ENCODE peak calls at places on chromosomes 6 and 20, in six cellular contexts. S is esophagus muscularis mucosa, T is HCT116, A is uterus, U is upper lobe of right lung, X is pancreas. N is an unnamed sample. For H3K4me1, the result is how much of the 10 kb centered on the place peaks cover.

GRCh38 chr6:148235446-148235845 is 107.2 kb upstream of the SASH1 start:
- DNase-seq in S (peak), T (no peak), A (no peak), X (no peak), U (no peak), N (no peak)

GRCh38 chr20:13432126-13432525 is 206.6 kb downstream of the TASP1 start:
- DNase-seq in A (no peak), T (no peak), U (no peak), S (no peak), X (no peak), N (no peak)

GRCh38 chr20:5559937-5560336 is 190.3 kb upstream of the SHLD1 start:
- DNase-seq in A (no peak), T (no peak), S (no peak), U (no peak), X (no peak), N (no peak)

GRCh38 chr6:81759782-81760181 is 7.3 kb upstream of the TENT5A start:
- DNase-seq in U (no peak), X (no peak), T (no peak), S (no peak), A (no peak), N (no peak)

GRCh38 chr6:111254779-111255166 is 167.5 kb downstream of the SLC16A10 start:
- DNase-seq in S (no peak), A (no peak), X (no peak), T (no peak), U (no peak), N (no peak)

GRCh38 chr6:153032255-153032882 is 29.9 kb upstream of the MTRF1L start:
- DNase-seq in U (no peak), T (peak), X (no peak), A (no peak), S (no peak), N (no peak)

GRCh38 chr20:43916073-43916874 is 1.6 kb downstream of the TOX2 start:
- DNase-seq in U (no peak), A (no peak), T (no peak), X (no peak), S (no peak), N (no peak)

GRCh38 chr6:90663106-90663505 is 76.2 kb upstream of the MAP3K7 start:
- DNase-seq in X (no peak), S (no peak), U (no peak), A (no peak), T (no peak), N (no peak)

GRCh38 chr6:131682427-131682826 is 18.8 kb downstream of the OR2A4 start:
- DNase-seq in T (no peak), X (no peak), S (no peak), A (no peak), U (no peak), N (no peak)

GRCh38 chr6:15252205-15252604 is 6.3 kb downstream of the JARID2 start:
- DNase-seq in X (no peak), T (no peak), U (no peak), A (no peak), S (no peak), N (no peak)

GRCh38 chr20:43590036-43590391 is 723 bp upstream of the IFT52 start:
- DNase-seq in S (no peak), U (no peak), X (no peak), A (peak), T (no peak), N (no peak)

GRCh38 chr6:44217332-44218143 is 812 bp downstream of the MYMX start:
- DNase-seq in A (no peak), U (peak), S (no peak), X (peak), T (no peak), N (no peak)

GRCh38 chr20:32674362-32674789 is 635 bp upstream of the C20orf203 start:
- DNase-seq in A (no peak), S (no peak), X (peak), T (peak), U (no peak), N (no peak)

GRCh38 chr6:159305159-159305558 is 136.0 kb downstream of the FNDC1 start:
- DNase-seq in A (no peak), U (no peak), S (no peak), X (no peak), T (no peak), N (no peak)

GRCh38 chr6:95280690-95281273 is 296.6 kb upstream of the MANEA start:
- DNase-seq in X (no peak), T (peak), S (no peak), A (no peak), U (no peak), N (no peak)

GRCh38 chr6:135936606-135937005 is 85.1 kb downstream of the PDE7B start:
- DNase-seq in T (no peak), U (no peak), X (no peak), S (no peak), A (no peak), N (no peak)

GRCh38 chr20:43947316-43947710 is 32.7 kb downstream of the TOX2 start:
- DNase-seq in T (no peak), A (no peak), S (no peak), X (no peak), U (no peak), N (no peak)

GRCh38 chr20:50240092-50240491 is 49.5 kb downstream of the CEBPB start:
- DNase-seq in A (no peak), U (no peak), T (no peak), X (no peak), S (no peak), N (no peak)

GRCh38 chr6:130161627-130162404 is 60.9 kb downstream of the SAMD3 start:
- DNase-seq in U (no peak), X (no peak), A (no peak), S (no peak), T (no peak), N (no peak)

GRCh38 chr6:111499269-111499793 is 16.3 kb upstream of the REV3L start:
- DNase-seq in A (no peak), T (no peak), X (no peak), U (no peak), S (no peak), N (no peak)

GRCh38 chr20:32580608-32580969 is 4.5 kb downstream of the NOL4L start:
- DNase-seq in A (no peak), S (no peak), T (no peak), U (no peak), X (no peak), N (no peak)

GRCh38 chr6:30681696-30682180 is 4.7 kb downstream of the PPP1R18 start:
- DNase-seq in T (no peak), U (no peak), X (no peak), A (no peak), S (no peak), N (no peak)

GRCh38 chr20:38770970-38771369 is 22.7 kb downstream of the ACTR5 start:
- DNase-seq in T (no peak), X (no peak), A (no peak), S (no peak), U (no peak), N (no peak)

GRCh38 chr6:42338573-42339218 is 113.0 kb downstream of the TRERF1 start:
- DNase-seq in U (no peak), X (no peak), A (no peak), S (no peak), T (peak), N (no peak)

GRCh38 chr20:15890358-15890982 is 682.8 kb downstream of the KIF16B start:
- DNase-seq in U (no peak), S (no peak), A (no peak), T (no peak), X (no peak), N (no peak)

GRCh38 chr6:39929733-39930461 is 4.4 kb downstream of the MOCS1 start:
- DNase-seq in T (no peak), X (no peak), U (no peak), S (no peak), A (no peak), N (no peak)

GRCh38 chr6:152110878-152111820 is 303.7 kb downstream of the ESR1 start:
- DNase-seq in A (no peak), T (no peak), S (peak), X (no peak), U (no peak), N (no peak)

GRCh38 chr20:57326667-57327455 is 2.7 kb upstream of the SPO11 start:
- DNase-seq in T (peak), S (peak), A (no peak), U (no peak), X (no peak), N (no peak)

GRCh38 chr6:134041093-134041492 is 11.3 kb downstream of the SLC2A12 start:
- DNase-seq in A (no peak), T (peak), X (no peak), S (no peak), U (no peak), N (no peak)

GRCh38 chr6:11585426-11586016 is 48.0 kb downstream of the TMEM170B start:
- DNase-seq in X (no peak), S (no peak), A (no peak), T (peak), U (no peak), N (no peak)

GRCh38 chr6:160995271-160995670 is 3.7 kb downstream of the MAP3K4 start:
- DNase-seq in T (no peak), A (no peak), S (peak), X (no peak), U (no peak), N (no peak)

DNA sequence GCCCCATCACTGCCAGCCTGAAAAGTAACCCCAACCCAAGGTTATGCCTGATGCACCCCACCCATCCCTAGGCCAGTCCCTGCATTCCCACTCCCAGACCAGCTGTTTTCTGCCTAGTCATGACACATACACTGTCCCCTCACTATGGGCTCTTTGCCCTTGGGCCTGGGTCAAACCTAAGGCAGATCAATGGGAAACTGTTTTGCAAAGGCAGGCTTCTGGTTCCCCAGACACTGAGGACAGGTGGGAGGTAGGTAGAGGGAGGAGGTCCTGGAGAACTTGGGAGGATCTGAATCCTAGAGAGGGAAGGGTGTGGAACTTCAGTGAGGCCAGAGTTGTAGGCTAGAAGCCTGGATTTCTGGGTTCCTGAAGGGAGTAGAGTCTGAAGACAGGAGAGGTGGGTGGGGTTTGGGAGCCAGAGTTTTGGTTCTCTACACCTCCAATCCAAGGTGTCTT is 2.1 kb downstream of the CLIC1 start:
- DNase-seq in A (no peak), U (no peak), T (no peak), X (no peak), S (no peak), N (no peak)
- H3K4me3 ChIP-seq in A (peak), U (peak), T (peak), X (peak), S (peak), N (peak)

GRCh38 chr20:58569211-58570125 is 54.3 kb upstream of the APCDD1L start:
- DNase-seq in U (no peak), S (no peak), A (no peak), T (no peak), X (peak), N (no peak)

GRCh38 chr20:58567437-58567836 is 52.2 kb upstream of the APCDD1L start:
- DNase-seq in S (no peak), X (no peak), U (no peak), T (no peak), A (no peak), N (no peak)

GRCh38 chr20:58570181-58570859 is 55.1 kb upstream of the APCDD1L start:
- DNase-seq in U (no peak), S (no peak), A (no peak), T (no peak), X (peak), N (no peak)

GRCh38 chr20:58566981-58567380 is 51.8 kb upstream of the APCDD1L start:
- DNase-seq in A (no peak), U (no peak), S (no peak), X (no peak), T (no peak), N (no peak)

DNA sequence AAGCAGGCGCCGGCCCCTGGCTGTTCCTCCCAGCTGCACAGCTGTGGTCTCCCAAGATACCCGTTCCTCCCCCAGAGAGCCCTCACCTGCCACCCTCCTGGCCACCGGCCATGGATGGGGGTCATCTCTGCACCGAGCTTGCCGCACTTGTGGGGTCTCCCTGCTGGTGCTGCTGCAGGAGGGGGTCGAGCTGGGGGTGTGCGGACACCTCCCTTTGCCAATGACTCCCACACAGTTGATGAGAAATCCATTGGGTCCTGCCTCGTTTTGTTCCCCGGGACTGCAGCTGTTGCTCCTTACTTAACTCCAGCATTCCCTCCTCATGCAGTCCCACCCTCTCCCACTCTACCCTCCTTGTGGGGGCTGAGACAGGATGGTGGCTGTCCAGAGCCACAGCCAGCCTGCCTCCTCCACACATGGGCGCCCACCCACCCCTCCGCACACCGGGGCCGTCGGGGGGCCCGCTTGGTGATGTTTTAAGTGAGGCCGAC is 53.3 kb upstream of the APCDD1L start:
- DNase-seq in A (no peak), T (no peak), U (no peak), X (no peak), S (no peak), N (no peak)
- H3K4me1 ChIP-seq in A (under half), T (under half), U (under half), X (under half), S (under half), N (under half)

GRCh38 chr6:26187292-26187691 is 100.1 kb downstream of the HFE start:
- DNase-seq in X (no peak), A (no peak), U (no peak), T (no peak), S (no peak), N (no peak)
- H3K4me3 ChIP-seq in X (no peak), A (no peak), U (no peak), T (no peak), S (no peak), N (no peak)

DNA sequence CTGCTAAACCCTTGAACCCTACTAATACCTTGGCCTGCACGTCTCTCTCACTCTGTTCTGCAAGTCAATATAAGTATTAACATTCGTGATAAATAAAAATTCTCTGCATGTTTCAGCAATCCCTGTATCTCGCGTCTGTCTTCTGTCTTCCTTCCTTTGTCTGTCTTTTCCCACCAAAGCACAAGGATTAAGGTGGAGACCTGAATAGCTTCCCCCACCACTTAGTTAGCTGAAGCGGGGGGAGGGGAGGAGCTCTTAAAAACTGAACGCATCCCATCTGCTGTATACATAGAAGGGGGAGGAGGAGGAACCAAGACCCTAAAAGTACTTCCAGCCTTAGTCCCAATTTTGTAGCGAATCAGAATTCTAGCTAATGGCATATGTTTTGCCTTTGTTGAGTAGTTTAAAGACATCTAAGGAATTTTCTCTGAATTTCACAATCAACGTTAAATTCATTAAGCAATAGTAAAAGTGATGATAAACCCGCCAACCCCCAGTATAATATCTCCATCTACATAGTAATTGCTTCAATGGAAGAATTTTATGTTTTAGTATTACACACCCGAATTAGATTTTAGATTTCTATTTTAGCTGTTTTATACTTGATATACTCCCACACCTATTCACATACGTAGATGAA is 47.9 kb downstream of the GNAS start:
- DNase-seq in T (no peak), U (no peak), X (no peak), S (no peak), A (no peak), N (no peak)
- H3K4me1 ChIP-seq in T (under half), U (under half), X (under half), S (half or more), A (under half), N (half or more)

GRCh38 chr20:34311118-34312023 is 8.2 kb upstream of the AHCY start:
- DNase-seq in S (no peak), T (no peak), X (peak), A (no peak), U (no peak), N (no peak)
- H3K4me3 ChIP-seq in S (peak), T (no peak), X (peak), A (peak), U (no peak), N (peak)

GRCh38 chr6:35047265-35048011 is 93.7 kb downstream of the TCP11 start:
- DNase-seq in A (no peak), U (no peak), S (no peak), X (no peak), T (no peak), N (no peak)

GRCh38 chr6:35046862-35047261 is 94.3 kb downstream of the TCP11 start:
- DNase-seq in X (no peak), U (no peak), S (no peak), A (no peak), T (no peak), N (no peak)

GRCh38 chr6:35044771-35045275 is 96.3 kb downstream of the TCP11 start:
- DNase-seq in S (no peak), U (no peak), T (no peak), A (peak), X (no peak), N (no peak)

GRCh38 chr6:35044145-35044745 is 96.9 kb downstream of the TCP11 start:
- DNase-seq in X (no peak), S (no peak), T (no peak), U (no peak), A (no peak), N (peak)

DNA sequence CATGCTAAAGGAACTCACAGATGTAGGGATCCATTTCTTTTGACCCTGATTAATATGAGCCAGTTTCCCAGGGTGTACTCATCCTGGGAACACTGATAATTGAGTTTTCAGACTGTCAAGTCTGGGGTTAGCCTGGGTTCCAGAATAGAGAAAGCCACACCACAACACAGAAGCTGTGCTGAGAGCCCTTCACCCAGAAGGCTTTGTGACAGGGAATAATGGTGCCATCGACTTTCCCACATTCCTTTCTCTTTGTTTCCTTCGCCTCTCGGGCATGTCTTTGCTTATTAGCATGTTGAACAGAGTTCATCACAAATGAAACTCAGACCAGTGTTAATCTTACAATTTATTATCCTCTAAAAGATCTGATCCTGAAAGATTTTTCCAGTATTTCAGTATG is 95.0 kb downstream of the TCP11 start:
- DNase-seq in T (no peak), U (no peak), S (no peak), X (no peak), A (no peak), N (no peak)
- H3K4me1 ChIP-seq in T (under half), U (half or more), S (half or more), X (under half), A (under half), N (half or more)

DNA sequence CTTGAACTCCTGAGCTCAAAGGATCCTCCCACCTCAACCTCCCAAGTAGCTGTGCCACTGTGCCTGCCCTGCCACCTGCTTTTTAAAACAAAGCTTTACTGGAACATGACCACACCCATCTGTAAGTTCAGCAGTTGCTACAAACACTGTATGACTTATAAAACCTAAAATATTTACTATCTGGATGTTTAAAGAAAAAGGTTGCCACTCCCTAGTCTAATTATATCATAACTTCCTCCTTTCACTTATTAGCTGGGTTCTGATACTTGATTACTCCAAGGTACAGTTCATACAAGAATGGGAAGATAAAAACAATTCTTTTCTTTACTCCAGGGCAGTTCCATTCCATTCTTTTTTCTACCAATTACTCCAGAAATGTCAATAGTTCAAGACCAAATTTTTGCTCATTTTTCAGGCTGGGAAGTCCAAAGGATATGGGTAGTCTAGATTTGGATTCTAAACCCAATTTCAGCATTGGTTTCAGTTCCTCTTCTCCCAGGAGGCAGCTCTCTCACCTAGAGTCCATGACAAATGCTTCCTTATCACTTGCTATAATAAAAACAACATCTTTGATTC is 63.1 kb downstream of the SEC63 start:
- DNase-seq in X (no peak), T (no peak), A (no peak), S (no peak), U (no peak), N (no peak)
- H3K4me3 ChIP-seq in X (no peak), T (no peak), A (no peak), S (no peak), U (no peak), N (no peak)

GRCh38 chr6:6682225-6682624 is 93.7 kb downstream of the LY86 start:
- DNase-seq in T (no peak), U (no peak), S (no peak), X (no peak), A (no peak), N (no peak)
- H3K4me1 ChIP-seq in T (under half), U (under half), S (under half), X (under half), A (under half), N (half or more)

GRCh38 chr6:142913036-142913510 is 31.9 kb downstream of the HIVEP2 start:
- DNase-seq in A (no peak), T (no peak), X (no peak), S (no peak), U (no peak), N (no peak)
- H3K4me3 ChIP-seq in A (no peak), T (no peak), X (no peak), S (no peak), U (no peak), N (no peak)

GRCh38 chr6:2598867-2599266 is 151.9 kb downstream of the MYLK4 start:
- DNase-seq in T (no peak), A (no peak), U (no peak), S (peak), X (no peak), N (no peak)
- H3K4me1 ChIP-seq in T (under half), A (under half), U (under half), S (under half), X (under half), N (under half)